ENCODE peak calls at places on chromosomes 12 and 14, in ten cellular contexts. O is ACHN; F is GM12891; D is cardiac muscle cell; Y is NCI-H2081; I is activated T-helper 1 cell treated with anti-CD3 and anti-CD28 coated beads, Interleukin-2, amount 50 U/mL, for 16 hours; U is GM19239; L is stimulated activated CD4-positive, alpha-beta T cell treated with anti-CD3 and anti-CD28 coated beads, TNF-alpha, amount 100 ng/mL, for 48 hours; J is immature natural killer cell; P is amniotic stem cell. C is an unnamed sample.
A peak's percentile ranks its signal among the peaks of the same experiment; 100 is the strongest.

GRCh38 chr12:79547044-79547734 is 143.6 kb downstream of the PAWR start:
- DNase-seq in Y (no peak), L (no peak), U (no peak), I (no peak), D (peak; percentile 64), J (no peak), F (no peak), P (peak; percentile 73), O (peak; percentile 98), C (no peak)

GRCh38 chr14:90511795-90512331 is 115.0 kb downstream of the CALM1 start:
- DNase-seq in I (no peak), L (no peak), Y (no peak), P (no peak), U (no peak), J (no peak), O (no peak), D (no peak), F (no peak), C (peak; percentile 74)

GRCh38 chr14:93280743-93281142 is 52.1 kb downstream of the BTBD7 start:
- DNase-seq in J (no peak), L (no peak), P (no peak), I (no peak), D (no peak), Y (no peak), F (no peak), O (no peak), U (no peak), C (no peak)

GRCh38 chr12:46269429-46270241 is 792 bp upstream of the SLC38A1 start:
- DNase-seq in F (peak; percentile 49), O (peak; percentile 82), U (no peak), I (peak; percentile 32), J (peak; percentile 60), Y (peak; percentile 38), L (peak; percentile 46), D (no peak), P (no peak), C (peak; percentile 85)

GRCh38 chr14:22296722-22297121 is 292.3 kb downstream of the DAD1 start:
- DNase-seq in U (no peak), J (no peak), L (no peak), Y (no peak), P (no peak), F (no peak), O (peak; percentile 83), I (no peak), D (peak; percentile 67), C (no peak)

GRCh38 chr12:107884769-107885694 is 110.5 kb downstream of the ASCL4 start:
- DNase-seq in I (no peak), U (peak; percentile 37), F (peak; percentile 30), J (peak; percentile 42), O (peak; percentile 71), L (peak; percentile 35), D (peak; percentile 66), Y (peak; percentile 66), P (peak; percentile 18), C (peak; percentile 75)

GRCh38 chr12:132466241-132467188 is 23.4 kb upstream of the FBRSL1 start:
- DNase-seq in I (no peak), Y (no peak), F (no peak), U (no peak), P (no peak), L (no peak), D (peak; percentile 51), O (no peak), J (no peak), C (no peak)

GRCh38 chr14:105066285-105067071 is 1.2 kb upstream of the GPR132 start:
- DNase-seq in D (no peak), I (no peak), P (no peak), F (no peak), O (no peak), L (no peak), Y (no peak), J (no peak), U (no peak), C (no peak)

GRCh38 chr14:102717211-102717610 is 60.0 kb upstream of the TRAF3 start:
- DNase-seq in O (no peak), P (no peak), U (no peak), I (no peak), L (no peak), J (no peak), F (no peak), Y (no peak), D (peak; percentile 32), C (no peak)

GRCh38 chr12:3085341-3086125 is 8.4 kb downstream of the TSPAN9 start:
- DNase-seq in P (no peak), D (no peak), Y (no peak), I (no peak), U (no peak), F (no peak), O (peak; percentile 55), J (no peak), L (no peak), C (no peak)

GRCh38 chr12:93727195-93727811 is 50.1 kb downstream of the CRADD start:
- DNase-seq in Y (no peak), D (no peak), U (no peak), F (no peak), J (no peak), P (no peak), L (no peak), O (no peak), I (no peak), C (no peak)

GRCh38 chr12:22543246-22544037 is 900 bp downstream of the C2CD5 start:
- DNase-seq in I (peak; percentile 17), L (peak; percentile 48), D (peak; percentile 21), P (no peak), O (peak; percentile 52), U (no peak), F (no peak), Y (peak; percentile 60), J (peak; percentile 47), C (peak; percentile 85)

GRCh38 chr14:77066555-77067172 is 31.4 kb upstream of the CIPC start:
- DNase-seq in D (peak; percentile 38), J (no peak), Y (no peak), F (no peak), I (no peak), P (no peak), L (no peak), U (no peak), O (no peak), C (peak; percentile 49)

GRCh38 chr14:103994535-103995184 is 52.3 kb upstream of the RD3L start:
- DNase-seq in L (no peak), Y (no peak), U (no peak), I (no peak), O (peak; percentile 37), F (no peak), J (no peak), D (no peak), P (no peak), C (no peak)

GRCh38 chr12:101671157-101671791 is 26.2 kb upstream of the CHPT1 start:
- DNase-seq in U (peak; percentile 28), O (no peak), F (peak; percentile 12), D (no peak), P (no peak), Y (no peak), J (peak; percentile 49), I (no peak), L (no peak), C (no peak)

GRCh38 chr14:89540009-89540829 is 123.2 kb upstream of the FOXN3 start:
- DNase-seq in I (no peak), P (peak; percentile 5), U (no peak), J (no peak), D (peak; percentile 31), L (no peak), F (no peak), O (no peak), Y (no peak), C (no peak)

GRCh38 chr14:51367600-51367931 is 127.5 kb downstream of the TMX1 start:
- DNase-seq in O (no peak), P (no peak), D (peak; percentile 24), U (no peak), F (no peak), L (no peak), I (no peak), J (no peak), Y (no peak), C (no peak)

GRCh38 chr14:23442721-23443356 is 7.4 kb upstream of the MYH7 start:
- DNase-seq in Y (no peak), J (no peak), O (no peak), I (no peak), P (no peak), U (no peak), D (no peak), F (no peak), L (no peak), C (no peak)

C was measured in retina.